ENCODE peak calls at places on chromosomes 7 and 10, in six cellular contexts. M, T, Z, B, A and S are unnamed samples.

GRCh38 chr10:78626471-78626870 is 442.3 kb upstream of the ZMIZ1 start:
- DNase-seq in M (no peak), T (no peak), Z (no peak), B (no peak), A (no peak), S (no peak)

GRCh38 chr7:100567045-100567730 is 6.5 kb downstream of the SAP25 start:
- DNase-seq in M (peak), T (no peak), Z (no peak), B (no peak), A (no peak), S (no peak)

GRCh38 chr10:64863836-64864235 is 1342.6 kb downstream of the REEP3 start:
- DNase-seq in M (no peak), T (no peak), Z (no peak), B (no peak), A (no peak), S (no peak)

GRCh38 chr7:82699773-82700186 is 256.2 kb upstream of the CACNA2D1 start:
- DNase-seq in M (no peak), T (peak), Z (peak), B (no peak), A (no peak), S (no peak)

GRCh38 chr10:70803768-70804423 is 11.9 kb upstream of the SGPL1 start:
- DNase-seq in M (no peak), T (peak), Z (no peak), B (no peak), A (no peak), S (no peak)

GRCh38 chr7:156121434-156121833 is 309.2 kb upstream of the SHH start:
- DNase-seq in M (no peak), T (no peak), Z (no peak), B (no peak), A (no peak), S (no peak)

GRCh38 chr10:132506711-132507466 is 30.7 kb upstream of the INPP5A start:
- DNase-seq in M (no peak), T (peak), Z (peak), B (peak), A (peak), S (no peak)

GRCh38 chr7:141754939-141755338 is 9.0 kb upstream of the TAS2R3 start:
- DNase-seq in M (no peak), T (no peak), Z (peak), B (no peak), A (peak), S (no peak)

GRCh38 chr7:139557857-139558581 is 34.5 kb downstream of the CLEC2L start:
- DNase-seq in M (no peak), T (no peak), Z (no peak), B (no peak), A (no peak), S (no peak)

GRCh38 chr7:129083525-129083924 is 28.6 kb upstream of the TNPO3 start:
- DNase-seq in M (no peak), T (no peak), Z (peak), B (no peak), A (no peak), S (no peak)

GRCh38 chr10:22002531-22003110 is 909 bp downstream of the DNAJC1 start:
- DNase-seq in M (no peak), T (no peak), Z (peak), B (no peak), A (peak), S (no peak)

GRCh38 chr10:101778781-101779543 is 3.0 kb upstream of the FGF8 start:
- DNase-seq in M (no peak), T (no peak), Z (peak), B (no peak), A (no peak), S (no peak)

GRCh38 chr7:130037703-130038102 is 13.5 kb downstream of the ZC3HC1 start:
- DNase-seq in M (no peak), T (no peak), Z (peak), B (no peak), A (no peak), S (no peak)

GRCh38 chr10:132283604-132284382 is 24.0 kb downstream of the STK32C start:
- DNase-seq in M (peak), T (no peak), Z (no peak), B (no peak), A (no peak), S (no peak)

GRCh38 chr7:27560706-27561235 is 101.9 kb downstream of the HIBADH start:
- DNase-seq in M (no peak), T (no peak), Z (peak), B (peak), A (no peak), S (no peak)

GRCh38 chr10:18659784-18660561 is 742 bp downstream of the ARL5B start:
- DNase-seq in M (no peak), T (no peak), Z (peak), B (no peak), A (peak), S (peak)

GRCh38 chr7:17700138-17700537 is 240.2 kb downstream of the SNX13 start:
- DNase-seq in M (no peak), T (no peak), Z (no peak), B (no peak), A (no peak), S (no peak)

GRCh38 chr10:70913546-70914240 is 25.3 kb upstream of the PCBD1 start:
- DNase-seq in M (peak), T (no peak), Z (no peak), B (no peak), A (no peak), S (no peak)

GRCh38 chr10:91880310-91880709 is 29.0 kb downstream of the FGFBP3 start:
- DNase-seq in M (no peak), T (peak), Z (no peak), B (no peak), A (no peak), S (no peak)

GRCh38 chr10:24793648-24794379 is 70.1 kb upstream of the ARHGAP21 start:
- DNase-seq in M (no peak), T (no peak), Z (peak), B (no peak), A (no peak), S (no peak)

GRCh38 chr7:485188-486081 is 34.2 kb downstream of the PDGFA start:
- DNase-seq in M (peak), T (no peak), Z (no peak), B (no peak), A (no peak), S (no peak)

GRCh38 chr7:39051707-39052106 is 74.0 kb downstream of the POU6F2 start:
- DNase-seq in M (no peak), T (no peak), Z (no peak), B (no peak), A (no peak), S (no peak)

GRCh38 chr7:157422279-157422678 is 85.5 kb downstream of the DNAJB6 start:
- DNase-seq in M (no peak), T (no peak), Z (no peak), B (no peak), A (no peak), S (no peak)

GRCh38 chr7:157035979-157036378 is 25.5 kb upstream of the MNX1 start:
- DNase-seq in M (no peak), T (no peak), Z (no peak), B (no peak), A (no peak), S (no peak)

GRCh38 chr10:22643116-22643515 is 71.3 kb downstream of the PIP4K2A start:
- DNase-seq in M (no peak), T (no peak), Z (no peak), B (no peak), A (no peak), S (no peak)

GRCh38 chr10:9010093-9010492 is 955.6 kb downstream of the GATA3 start:
- DNase-seq in M (no peak), T (no peak), Z (no peak), B (no peak), A (no peak), S (no peak)

GRCh38 chr10:58894929-58895328 is 281.5 kb upstream of the PHYHIPL start:
- DNase-seq in M (no peak), T (no peak), Z (peak), B (no peak), A (no peak), S (no peak)

GRCh38 chr7:1397491-1398327 is 61.6 kb downstream of the MICALL2 start:
- DNase-seq in M (no peak), T (no peak), Z (peak), B (no peak), A (no peak), S (no peak)

GRCh38 chr10:47269294-47269693 is 30.7 kb upstream of the GDF10 start:
- DNase-seq in M (no peak), T (no peak), Z (no peak), B (no peak), A (no peak), S (no peak)

GRCh38 chr10:80187465-80188409 is 17.6 kb downstream of the ANXA11 start:
- DNase-seq in M (no peak), T (no peak), Z (no peak), B (no peak), A (no peak), S (no peak)

GRCh38 chr7:19107392-19108147 is 9.9 kb downstream of the TWIST1 start:
- DNase-seq in M (peak), T (no peak), Z (peak), B (no peak), A (peak), S (no peak)

GRCh38 chr10:121683803-121684202 is 85.6 kb upstream of the FGFR2 start:
- DNase-seq in M (no peak), T (no peak), Z (no peak), B (no peak), A (no peak), S (no peak)
- H3K4me3 ChIP-seq in M (no peak), T (no peak), Z (no peak), B (no peak), A (no peak), S (no peak)

GRCh38 chr7:5231811-5232484 is 41.9 kb downstream of the WIPI2 start:
- DNase-seq in M (no peak), T (no peak), Z (no peak), B (no peak), A (no peak), S (no peak)

GRCh38 chr7:5229451-5230271 is 39.6 kb downstream of the WIPI2 start:
- DNase-seq in M (no peak), T (no peak), Z (no peak), B (no peak), A (no peak), S (no peak)

GRCh38 chr7:5230272-5231067 is 40.4 kb downstream of the WIPI2 start:
- DNase-seq in M (no peak), T (no peak), Z (no peak), B (no peak), A (no peak), S (no peak)

GRCh38 chr7:5232485-5232837 is 42.4 kb downstream of the WIPI2 start:
- DNase-seq in M (no peak), T (no peak), Z (no peak), B (no peak), A (no peak), S (no peak)

DNA sequence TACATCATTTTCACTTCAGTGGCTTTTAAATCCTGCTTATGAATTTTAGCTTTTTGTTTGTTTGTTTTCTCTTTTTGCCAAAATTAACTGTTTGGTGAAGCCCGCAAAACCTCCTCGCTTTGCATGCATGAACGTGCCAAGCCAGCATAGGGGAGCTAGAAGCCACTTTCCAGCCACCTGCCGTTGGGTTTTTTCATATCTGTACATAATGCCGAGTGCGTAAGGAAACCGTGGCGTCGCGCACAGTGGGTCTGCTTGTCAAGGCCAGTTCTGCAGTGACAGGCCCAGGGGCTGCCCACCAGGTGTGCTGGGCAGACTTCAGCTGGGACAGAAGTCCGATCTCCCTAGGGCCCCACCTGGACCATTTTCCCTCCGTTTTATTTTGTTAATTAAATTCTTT is 41.1 kb downstream of the WIPI2 start:
- DNase-seq in M (no peak), T (no peak), Z (no peak), B (no peak), A (no peak), S (no peak)
- H3K4me3 ChIP-seq in M (no peak), T (no peak), Z (no peak), B (no peak), A (no peak), S (no peak)

GRCh38 chr10:32982293-32982709 is 24.3 kb upstream of the ITGB1 start:
- DNase-seq in M (no peak), T (no peak), Z (peak), B (peak), A (no peak), S (no peak)

GRCh38 chr10:32982911-32983310 is 24.9 kb upstream of the ITGB1 start:
- DNase-seq in M (no peak), T (no peak), Z (no peak), B (no peak), A (no peak), S (no peak)

GRCh38 chr10:32984003-32984600 is 26.1 kb upstream of the ITGB1 start:
- DNase-seq in M (no peak), T (no peak), Z (no peak), B (no peak), A (no peak), S (no peak)

GRCh38 chr10:32981760-32982159 is 23.7 kb upstream of the ITGB1 start:
- DNase-seq in M (peak), T (no peak), Z (peak), B (no peak), A (no peak), S (no peak)

GRCh38 chr10:32983333-32983909 is 25.4 kb upstream of the ITGB1 start:
- DNase-seq in M (no peak), T (no peak), Z (peak), B (peak), A (peak), S (no peak)
- H3K4me3 ChIP-seq in M (no peak), T (no peak), Z (no peak), B (no peak), A (no peak), S (no peak)

DNA sequence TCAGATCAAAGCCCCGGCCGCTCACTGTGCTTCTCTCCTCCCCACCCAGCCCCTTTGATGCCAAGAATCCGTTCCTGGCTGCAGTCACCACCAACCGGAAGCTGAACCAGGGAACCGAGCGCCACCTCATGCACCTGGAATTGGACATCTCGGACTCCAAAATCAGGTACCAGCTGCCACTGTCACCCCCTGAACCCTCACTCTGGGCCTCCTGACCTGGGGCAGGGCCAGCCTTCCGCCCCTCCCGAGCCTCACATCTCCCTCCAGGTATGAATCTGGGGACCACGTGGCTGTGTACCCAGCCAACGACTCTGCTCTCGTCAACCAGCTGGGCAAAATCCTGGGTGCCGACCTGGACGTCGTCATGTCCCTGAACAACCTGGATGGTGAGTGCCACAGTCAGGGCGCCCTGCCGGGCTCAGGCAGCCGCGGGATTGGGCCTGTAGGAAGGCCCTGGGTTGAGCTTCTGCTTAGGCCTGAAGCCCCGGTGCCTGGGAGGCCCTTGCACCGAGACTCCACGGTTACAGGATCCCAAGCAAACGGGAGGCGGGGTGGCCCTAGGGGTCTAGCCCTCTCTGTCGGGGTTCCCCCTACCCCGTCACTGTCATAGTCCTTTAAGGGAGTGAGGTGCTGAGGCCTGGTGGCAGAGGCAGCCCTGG is 10.8 kb downstream of the TMEM120A start:
- DNase-seq in M (no peak), T (no peak), Z (no peak), B (no peak), A (no peak), S (no peak)
- H3K4me3 ChIP-seq in M (no peak), T (no peak), Z (no peak), B (no peak), A (no peak), S (no peak)

DNA sequence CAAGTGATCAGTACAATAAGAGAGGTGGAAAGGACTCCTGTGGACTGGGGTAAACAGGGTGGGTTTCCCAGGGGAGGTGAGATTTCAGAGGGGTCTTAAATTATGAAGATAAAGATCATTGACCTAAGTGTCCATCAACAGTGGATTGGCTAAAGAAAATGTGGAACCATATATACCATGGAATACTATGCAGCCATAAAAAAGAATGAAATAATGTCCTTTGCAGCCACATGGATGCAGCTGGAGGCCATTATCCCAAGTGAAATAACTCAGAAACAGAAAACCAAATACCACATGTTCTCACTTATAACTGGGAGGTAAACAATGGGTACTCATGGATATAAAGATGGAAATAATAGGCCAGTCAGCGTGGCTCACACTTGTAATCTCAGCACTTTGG is 28.9 kb upstream of the CUX1 start:
- DNase-seq in M (no peak), T (no peak), Z (no peak), B (no peak), A (no peak), S (no peak)
- H3K4me3 ChIP-seq in M (no peak), T (no peak), Z (no peak), B (no peak), A (no peak), S (no peak)